ENCODE peak calls at places on chromosomes 5 and 9, in six cellular contexts. K, I, X, W, E and P are unnamed samples. For H3K27me3, the result is how much of the 10 kb centered on the place peaks cover.

GRCh38 chr5:177496111-177497010 is 1.0 kb downstream of the PDLIM7 start:
- DNase-seq in K (peak), I (peak), X (peak), W (peak), E (peak), P (no peak)

GRCh38 chr5:8517461-8517860 is 648.5 kb downstream of the MTRR start:
- DNase-seq in K (no peak), I (peak), X (peak), W (peak), E (no peak), P (no peak)

GRCh38 chr5:180618830-180619562 is 27.7 kb upstream of the SCGB3A1 start:
- DNase-seq in K (peak), I (peak), X (peak), W (no peak), E (no peak), P (no peak)

GRCh38 chr5:172543484-172544298 is 89.4 kb upstream of the SH3PXD2B start:
- DNase-seq in K (no peak), I (no peak), X (no peak), W (no peak), E (no peak), P (no peak)

GRCh38 chr5:11415751-11416150 is 488.5 kb downstream of the CTNND2 start:
- DNase-seq in K (peak), I (no peak), X (no peak), W (no peak), E (no peak), P (no peak)

GRCh38 chr5:122500245-122501086 is 188.4 kb downstream of the SNCAIP start:
- DNase-seq in K (peak), I (peak), X (peak), W (peak), E (peak), P (no peak)

GRCh38 chr5:167699434-167699833 is 592.0 kb upstream of the WWC1 start:
- DNase-seq in K (peak), I (peak), X (peak), W (peak), E (no peak), P (no peak)

GRCh38 chr9:96599298-96599697 is 20.3 kb downstream of the CDC14B start:
- DNase-seq in K (no peak), I (no peak), X (no peak), W (no peak), E (no peak), P (no peak)

GRCh38 chr5:91072891-91073290 is 310.2 kb downstream of the ARRDC3 start:
- DNase-seq in K (no peak), I (peak), X (peak), W (peak), E (no peak), P (no peak)

GRCh38 chr9:113650207-113651131 is 186.9 kb downstream of the RGS3 start:
- DNase-seq in K (no peak), I (peak), X (no peak), W (peak), E (no peak), P (no peak)

GRCh38 chr5:10933141-10933540 is 172.1 kb upstream of the DAP start:
- DNase-seq in K (no peak), I (no peak), X (no peak), W (no peak), E (no peak), P (no peak)

GRCh38 chr9:81266674-81267073 is 422.7 kb downstream of the TLE1 start:
- DNase-seq in K (no peak), I (peak), X (no peak), W (peak), E (no peak), P (no peak)

GRCh38 chr9:113559834-113560620 is 96.5 kb downstream of the RGS3 start:
- DNase-seq in K (no peak), I (no peak), X (no peak), W (no peak), E (no peak), P (no peak)

GRCh38 chr5:132621699-132622098 is 36.3 kb upstream of the IL13 start:
- DNase-seq in K (no peak), I (no peak), X (no peak), W (no peak), E (no peak), P (no peak)
- H3K27ac ChIP-seq in K (no peak), I (no peak), X (no peak), W (no peak), E (no peak), P (no peak)

GRCh38 chr9:125752070-125752628 is 5.0 kb downstream of the PBX3 start:
- DNase-seq in K (peak), I (peak), X (no peak), W (no peak), E (no peak), P (no peak)
- H3K27me3 ChIP-seq in K (under half), I (under half), X (under half), W (under half), E (under half), P (under half)

DNA sequence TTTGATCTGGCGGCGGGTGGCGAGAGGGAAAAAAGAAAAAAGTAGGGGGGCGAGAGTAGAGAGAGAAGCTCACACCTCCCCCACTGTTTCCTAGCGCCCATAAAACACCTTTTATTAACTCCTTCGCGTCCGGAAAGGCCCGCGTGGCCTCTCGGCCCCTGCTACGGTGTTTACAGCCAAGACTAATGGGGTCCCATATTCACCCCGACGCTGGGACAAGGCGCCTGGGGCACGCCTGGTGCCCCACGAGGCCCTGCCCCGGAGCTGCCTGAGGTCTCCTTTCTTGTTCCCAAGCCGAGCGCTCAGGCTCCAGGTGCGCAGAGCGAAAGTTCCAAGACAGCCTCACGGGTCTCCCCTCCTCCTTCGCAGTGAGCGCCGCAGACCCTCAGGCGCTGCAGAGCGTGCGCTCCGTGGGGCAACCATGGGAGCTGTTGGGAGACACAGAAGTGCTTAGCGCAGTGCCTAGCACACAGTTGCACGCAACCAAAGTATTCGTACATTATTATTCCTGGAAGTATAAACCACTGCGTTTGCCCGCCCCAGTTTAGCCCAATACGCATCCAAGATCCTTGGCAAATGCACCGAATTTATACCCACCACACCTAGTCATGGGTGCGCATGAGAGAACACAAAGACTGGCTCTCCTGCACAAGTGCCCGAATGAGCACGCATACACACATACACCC is 4.3 kb downstream of the HAND1 start:
- DNase-seq in K (peak), I (no peak), X (no peak), W (no peak), E (no peak), P (no peak)
- TF ChIP-seq EZH2 in K (peak), I (peak), X (peak), W (no peak), E (no peak), P (no peak)

DNA sequence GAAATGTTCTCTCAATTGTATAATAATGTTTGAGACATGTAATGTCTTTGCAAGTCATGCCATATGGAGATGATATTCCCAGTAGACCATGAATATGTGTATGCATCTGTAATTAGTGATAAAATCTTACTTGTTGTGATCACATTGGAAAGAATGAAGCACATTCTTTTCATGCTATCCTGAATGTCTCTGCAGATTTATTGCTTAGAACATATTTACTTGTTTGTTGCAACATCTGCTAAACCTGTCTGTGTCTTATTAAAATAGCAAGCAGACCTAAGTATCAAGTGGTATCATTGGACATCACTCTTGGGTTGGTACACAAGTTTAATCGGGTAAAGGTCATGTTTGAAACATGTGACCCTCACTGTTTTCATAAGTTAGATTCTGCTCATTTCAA is 265.6 kb upstream of the CD180 start:
- DNase-seq in K (no peak), I (no peak), X (no peak), W (no peak), E (no peak), P (no peak)
- H3K27ac ChIP-seq in K (no peak), I (no peak), X (no peak), W (no peak), E (no peak), P (no peak)